ENCODE peak calls at places on chromosomes 2 and 18, in five cellular contexts. I is right atrium auricular region, C is heart right ventricle, X is fibroblast of pulmonary artery, U is AG10803. Z is an unnamed sample.

GRCh38 chr2:112140899-112141622 is 2.9 kb downstream of the FBLN7 start:
- DNase-seq in I (peak; percentile 34), C (no peak), X (no peak), U (no peak), Z (no peak)

GRCh38 chr2:3377279-3377611 is 373 bp downstream of the EIPR1 start:
- DNase-seq in I (no peak), C (peak; percentile 10), X (peak; percentile 55), U (peak; percentile 41), Z (peak; percentile 27)

GRCh38 chr2:102155703-102156515 is 13.4 kb downstream of the IL1R1 start:
- DNase-seq in I (no peak), C (no peak), X (peak; percentile 90), U (peak; percentile 88), Z (peak; percentile 98)

GRCh38 chr18:42583197-42583776 is 532.2 kb downstream of the RIT2 start:
- DNase-seq in I (no peak), C (no peak), X (peak; percentile 11), U (no peak), Z (peak; percentile 1)

GRCh38 chr2:168974370-168974769 is 56.8 kb downstream of the ABCB11 start:
- DNase-seq in I (no peak), C (no peak), X (no peak), U (no peak), Z (no peak)

GRCh38 chr2:11998218-11998617 is 251.8 kb downstream of the LPIN1 start:
- DNase-seq in I (no peak), C (no peak), X (peak; percentile 38), U (peak; percentile 67), Z (peak; percentile 78)

GRCh38 chr2:106120432-106120831 is 73.7 kb downstream of the UXS1 start:
- DNase-seq in I (no peak), C (no peak), X (no peak), U (no peak), Z (no peak)

GRCh38 chr2:100747996-100748615 is 71.8 kb upstream of the NPAS2 start:
- DNase-seq in I (no peak), C (no peak), X (peak; percentile 37), U (no peak), Z (no peak)

GRCh38 chr2:54435827-54436226 is 20.3 kb upstream of the SPTBN1 start:
- DNase-seq in I (no peak), C (no peak), X (no peak), U (no peak), Z (no peak)

GRCh38 chr18:46167971-46168370 is 63.8 kb downstream of the HAUS1 start:
- DNase-seq in I (no peak), C (no peak), X (no peak), U (no peak), Z (no peak)

GRCh38 chr2:189505412-189505953 is 64.2 kb downstream of the WDR75 start:
- DNase-seq in I (no peak), C (no peak), X (no peak), U (no peak), Z (no peak)

GRCh38 chr2:8296340-8296739 is 385.5 kb upstream of the ID2 start:
- DNase-seq in I (no peak), C (no peak), X (no peak), U (no peak), Z (no peak)

GRCh38 chr2:206164261-206164862 is 4.7 kb downstream of the EEF1B2 start:
- DNase-seq in I (no peak), C (peak; percentile 35), X (peak; percentile 62), U (peak; percentile 38), Z (peak; percentile 52)

GRCh38 chr2:190678444-190679162 is 29.7 kb downstream of the NAB1 start:
- DNase-seq in I (no peak), C (no peak), X (peak; percentile 79), U (no peak), Z (no peak)

GRCh38 chr2:65429799-65430514 is 2.4 kb downstream of the SPRED2 start:
- DNase-seq in I (no peak), C (peak; percentile 36), X (no peak), U (peak; percentile 9), Z (no peak)

GRCh38 chr2:100291152-100291970 is 30.9 kb downstream of the LONRF2 start:
- DNase-seq in I (peak; percentile 76), C (no peak), X (peak; percentile 99), U (peak; percentile 87), Z (peak; percentile 98)

GRCh38 chr2:107731435-107731834 is 95.3 kb upstream of the RGPD4 start:
- DNase-seq in I (no peak), C (no peak), X (no peak), U (no peak), Z (no peak)

DNA sequence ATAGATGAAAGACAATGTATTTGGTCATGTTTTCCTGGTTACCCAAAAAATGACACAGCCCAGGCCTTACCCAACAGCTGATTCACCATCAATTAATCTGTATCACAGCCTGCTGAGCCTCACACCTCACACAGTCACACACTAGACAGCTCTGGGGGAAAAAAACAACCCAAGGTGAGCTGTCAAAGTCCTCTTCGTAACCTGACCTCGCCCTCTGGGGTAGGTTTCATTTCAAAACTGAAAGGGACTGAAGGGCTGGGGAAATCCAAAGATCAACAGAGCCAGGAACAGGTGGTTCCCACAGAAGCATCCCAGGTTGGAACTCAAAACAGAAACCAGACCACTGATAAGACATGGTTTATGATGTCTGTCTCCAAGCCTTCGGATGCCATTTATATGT is 18.2 kb upstream of the PCBP1 start:
- DNase-seq in I (no peak), C (no peak), X (no peak), U (no peak), Z (peak; percentile 19)
- H3K4me3 ChIP-seq in I (no peak overlapping the region), C (no peak overlapping the region), X (no peak overlapping the region), U (no peak overlapping the region), Z (no peak overlapping the region)

GRCh38 chr18:22704627-22704918 is 228.6 kb upstream of the RBBP8 start:
- DNase-seq in I (no peak), C (no peak), X (no peak), U (no peak), Z (no peak)
- TF ChIP-seq CTCF in I (no peak), C (no peak), X (no peak), U (no peak), Z (no peak)

DNA sequence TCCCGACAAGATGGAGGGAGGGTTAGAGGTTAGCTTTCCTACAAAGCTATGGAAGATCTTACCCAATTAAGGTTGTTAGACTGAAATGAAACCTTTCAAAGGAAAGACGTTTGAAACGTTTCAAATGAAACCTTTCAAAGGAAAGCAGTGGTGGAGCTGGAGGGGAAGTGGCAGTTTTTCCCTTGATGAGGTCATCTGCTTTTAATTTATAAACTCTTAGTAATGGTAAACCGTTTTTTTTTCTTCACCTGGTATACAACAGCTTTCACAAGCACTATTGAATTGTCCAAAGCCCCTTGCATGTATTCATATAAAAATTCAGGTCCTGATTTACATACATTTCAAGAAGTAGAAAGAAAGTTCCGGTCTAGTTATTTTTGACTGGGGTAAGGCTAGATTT is 7.4 kb downstream of the PMAIP1 start:
- DNase-seq in I (no peak), C (no peak), X (no peak), U (peak; percentile 8), Z (no peak)
- H3K4me3 ChIP-seq in I (no peak overlapping the region), C (no peak overlapping the region), X (no peak overlapping the region), U (no peak overlapping the region), Z (no peak overlapping the region)

GRCh38 chr2:26316041-26316440 is 29.9 kb upstream of the SELENOI start:
- DNase-seq in I (no peak), C (no peak), X (no peak), U (peak; percentile 15), Z (peak; percentile 17)
- TF ChIP-seq CTCF in I (no peak), C (no peak), X (peak; percentile 34), U (peak; percentile 26), Z (peak; percentile 28)

GRCh38 chr2:202723746-202724145 is 89.0 kb downstream of the FAM117B start:
- DNase-seq in I (no peak), C (no peak), X (no peak), U (no peak), Z (peak; percentile 54)
- H3K4me3 ChIP-seq in I (no peak overlapping the region), C (no peak overlapping the region), X (no peak overlapping the region), U (no peak overlapping the region), Z (no peak overlapping the region)

GRCh38 chr2:199460808-199461454 is 3.2 kb upstream of the SATB2 start:
- DNase-seq in I (no peak), C (no peak), X (no peak), U (no peak), Z (no peak)
- TF ChIP-seq CTCF in I (no peak), C (no peak), X (no peak), U (no peak), Z (no peak)

GRCh38 chr2:239192456-239192855 is 208.4 kb downstream of the HDAC4 start:
- DNase-seq in I (no peak), C (peak; percentile 3), X (no peak), U (no peak), Z (no peak)

GRCh38 chr2:239193426-239193825 is 207.4 kb downstream of the HDAC4 start:
- DNase-seq in I (no peak), C (peak; percentile 4), X (no peak), U (no peak), Z (no peak)

GRCh38 chr2:239193925-239194687 is 206.7 kb downstream of the HDAC4 start:
- DNase-seq in I (no peak), C (peak; percentile 2), X (no peak), U (no peak), Z (no peak)

GRCh38 chr2:239190921-239191885 is 209.6 kb downstream of the HDAC4 start:
- DNase-seq in I (no peak), C (peak; percentile 3), X (no peak), U (no peak), Z (no peak)

DNA sequence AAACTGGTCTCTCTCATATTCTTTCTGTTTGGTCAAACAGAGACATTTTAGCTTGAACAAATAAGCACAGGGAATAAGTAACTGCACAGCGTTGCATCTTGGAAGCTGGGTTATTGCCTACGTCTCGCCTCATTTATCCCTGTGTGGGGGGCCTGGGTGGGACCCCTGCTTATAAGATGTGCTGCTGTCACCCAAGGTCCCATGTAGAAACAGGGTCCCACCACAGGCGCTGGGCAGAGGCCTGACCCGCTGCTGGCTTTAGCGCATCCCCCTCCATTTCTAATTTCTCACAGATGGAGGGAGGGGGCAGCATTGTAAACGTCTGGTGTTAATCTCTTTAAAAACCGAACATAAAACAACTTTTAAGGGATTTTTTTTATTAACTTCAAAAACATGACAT is 207.8 kb downstream of the HDAC4 start:
- DNase-seq in I (no peak), C (peak; percentile 0), X (no peak), U (no peak), Z (no peak)
- H3K4me3 ChIP-seq in I (no peak overlapping the region), C (no peak overlapping the region), X (no peak overlapping the region), U (no peak overlapping the region), Z (no peak overlapping the region)

GRCh38 chr2:5915926-5916325 is 223.7 kb downstream of the SOX11 start:
- DNase-seq in I (no peak), C (peak; percentile 22), X (no peak), U (peak; percentile 10), Z (no peak)
- TF ChIP-seq CTCF in I (no peak), C (peak; percentile 38), X (no peak), U (peak; percentile 57), Z (no peak)

DNA sequence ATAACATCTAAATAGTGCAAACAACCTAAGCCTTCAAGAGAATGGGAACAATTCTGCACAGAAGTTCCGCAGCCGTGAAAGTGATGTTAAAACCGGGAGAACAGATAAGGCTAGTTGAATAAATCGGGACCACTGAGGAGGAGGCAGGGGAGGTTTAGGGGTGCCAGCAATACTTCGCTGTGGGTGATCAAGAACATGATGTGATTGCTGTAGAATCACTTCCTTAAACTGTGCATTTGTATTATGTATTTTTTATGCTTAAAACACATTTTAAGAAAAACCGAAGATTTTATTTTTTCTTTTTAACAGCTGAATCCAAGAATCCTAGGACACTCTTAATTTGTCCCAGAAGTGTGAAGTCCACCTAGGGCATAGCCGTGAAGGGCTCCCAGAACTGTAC is 33.6 kb downstream of the TTC32 start:
- DNase-seq in I (no peak), C (no peak), X (no peak), U (no peak), Z (no peak)
- H3K4me3 ChIP-seq in I (peak overlapping the region; percentile 26), C (peak overlapping the region; percentile 40), X (peak overlapping the region; percentile 59), U (peak overlapping the region; percentile 64), Z (peak overlapping the region; percentile 64)